ENCODE peak calls at places on chromosomes 1 and 21, in four cellular contexts. B, R, A and E are unnamed samples. For H3K4me1, the result is how much of the 10 kb centered on the place peaks cover.

GRCh38 chr21:36396314-36396713 is 11.1 kb downstream of the CHAF1B start:
- DNase-seq in A (no peak), R (no peak), B (no peak), E (no peak)

GRCh38 chr1:64828829-64829228 is 84.0 kb downstream of the RAVER2 start:
- DNase-seq in B (no peak), R (no peak), A (no peak), E (no peak)

GRCh38 chr1:175842545-175842944 is 99.2 kb upstream of the TNR start:
- DNase-seq in B (no peak), A (no peak), R (no peak), E (no peak)

GRCh38 chr1:175548774-175549173 is 194.6 kb downstream of the TNR start:
- DNase-seq in B (no peak), A (no peak), R (no peak), E (no peak)

GRCh38 chr1:169360415-169360814 is 7.2 kb downstream of the NME7 start:
- DNase-seq in A (no peak), R (no peak), B (no peak), E (no peak)

GRCh38 chr1:172326171-172326570 is 94.3 kb upstream of the C1orf105 start:
- DNase-seq in R (no peak), B (no peak), A (no peak), E (no peak)

GRCh38 chr1:178768423-178768822 is 43.4 kb downstream of the RALGPS2 start:
- DNase-seq in A (peak), R (peak), B (no peak), E (no peak)

GRCh38 chr21:27570306-27570868 is 603.5 kb upstream of the ADAMTS5 start:
- DNase-seq in R (no peak), B (no peak), A (no peak), E (no peak)

GRCh38 chr1:227891955-227892871 is 55.5 kb downstream of the WNT9A start:
- DNase-seq in R (no peak), B (no peak), A (no peak), E (no peak)

GRCh38 chr1:45954401-45954847 is 151.0 kb downstream of the MAST2 start:
- DNase-seq in B (no peak), R (peak), A (no peak), E (peak)

GRCh38 chr1:53153752-53154151 is 11.3 kb upstream of the SLC1A7 start:
- DNase-seq in B (no peak), R (no peak), A (no peak), E (no peak)

GRCh38 chr1:30184393-30185141 is 538.8 kb downstream of the MATN1 start:
- DNase-seq in R (no peak), A (peak), B (no peak), E (no peak)

GRCh38 chr1:39646232-39647081 is 7.0 kb upstream of the HEYL start:
- DNase-seq in B (no peak), R (no peak), A (peak), E (no peak)

GRCh38 chr1:109248444-109248796 is 919 bp upstream of the CELSR2 start:
- DNase-seq in B (no peak), R (no peak), A (no peak), E (no peak)

GRCh38 chr21:44329086-44329889 is 9.9 kb downstream of the CFAP410 start:
- DNase-seq in A (no peak), R (no peak), B (no peak), E (no peak)

GRCh38 chr1:117237701-117238413 is 27.1 kb upstream of the VTCN1 start:
- DNase-seq in R (no peak), B (no peak), A (no peak), E (no peak)

GRCh38 chr1:226656601-226657277 is 82.3 kb downstream of the ITPKB start:
- DNase-seq in B (no peak), R (no peak), A (no peak), E (no peak)

GRCh38 chr1:3534803-3535637 is 76.3 kb downstream of the MEGF6 start:
- DNase-seq in R (no peak), A (no peak), B (no peak), E (no peak)

GRCh38 chr1:71930526-71930925 is 351.8 kb downstream of the NEGR1 start:
- DNase-seq in A (no peak), B (no peak), R (no peak), E (no peak)

GRCh38 chr1:223639333-223639749 is 26.2 kb downstream of the CAPN8 start:
- DNase-seq in A (no peak), R (no peak), B (no peak), E (no peak)

GRCh38 chr1:87524021-87524754 is 195.5 kb downstream of the LMO4 start:
- DNase-seq in B (no peak), A (no peak), R (no peak), E (no peak)

GRCh38 chr1:206687915-206688442 is 3.3 kb downstream of the MAPKAPK2 start:
- DNase-seq in B (peak), R (no peak), A (peak), E (no peak)

GRCh38 chr1:193156117-193156825 is 30.1 kb downstream of the B3GALT2 start:
- DNase-seq in B (no peak), A (no peak), R (no peak), E (no peak)

GRCh38 chr1:214427871-214428277 is 123.5 kb downstream of the PTPN14 start:
- DNase-seq in B (no peak), A (no peak), R (peak), E (peak)

GRCh38 chr1:39671433-39671792 is 494 bp downstream of the NT5C1A start:
- DNase-seq in R (no peak), A (peak), B (no peak), E (no peak)

GRCh38 chr1:116738673-116739370 is 15.4 kb upstream of the CD2 start:
- DNase-seq in A (no peak), B (no peak), R (no peak), E (no peak)

GRCh38 chr1:226814751-226815496 is 55.5 kb upstream of the PSEN2 start:
- DNase-seq in B (no peak), R (no peak), A (no peak), E (peak)

GRCh38 chr1:61101461-61102440 is 19.4 kb downstream of the NFIA start:
- DNase-seq in A (no peak), R (no peak), B (no peak), E (no peak)

GRCh38 chr1:29698033-29698432 is 461.7 kb downstream of the PTPRU start:
- DNase-seq in A (peak), R (peak), B (no peak), E (peak)

GRCh38 chr1:77857557-77857956 is 30.9 kb upstream of the NEXN start:
- DNase-seq in R (no peak), B (no peak), A (no peak), E (no peak)

GRCh38 chr1:221888218-221888617 is 146.3 kb upstream of the DUSP10 start:
- DNase-seq in A (no peak), R (no peak), B (no peak), E (no peak)

GRCh38 chr1:221892301-221892830 is 150.5 kb upstream of the DUSP10 start:
- DNase-seq in R (no peak), A (no peak), B (no peak), E (no peak)

GRCh38 chr1:221887758-221888157 is 145.9 kb upstream of the DUSP10 start:
- DNase-seq in B (no peak), R (no peak), A (no peak), E (no peak)

GRCh38 chr1:221888801-221889200 is 146.9 kb upstream of the DUSP10 start:
- DNase-seq in B (no peak), A (no peak), R (no peak), E (no peak)

GRCh38 chr1:221891708-221892107 is 149.8 kb upstream of the DUSP10 start:
- DNase-seq in B (no peak), A (no peak), R (no peak), E (no peak)
- TF ChIP-seq EP300 in B (no peak), A (no peak), R (no peak), E (no peak)

GRCh38 chr1:201282931-201283829 is at the start of gene PKP1:
- DNase-seq in B (no peak), R (no peak), A (no peak), E (no peak)
- H3K4me2 ChIP-seq in B (peak), R (peak), A (no peak), E (no peak)

DNA sequence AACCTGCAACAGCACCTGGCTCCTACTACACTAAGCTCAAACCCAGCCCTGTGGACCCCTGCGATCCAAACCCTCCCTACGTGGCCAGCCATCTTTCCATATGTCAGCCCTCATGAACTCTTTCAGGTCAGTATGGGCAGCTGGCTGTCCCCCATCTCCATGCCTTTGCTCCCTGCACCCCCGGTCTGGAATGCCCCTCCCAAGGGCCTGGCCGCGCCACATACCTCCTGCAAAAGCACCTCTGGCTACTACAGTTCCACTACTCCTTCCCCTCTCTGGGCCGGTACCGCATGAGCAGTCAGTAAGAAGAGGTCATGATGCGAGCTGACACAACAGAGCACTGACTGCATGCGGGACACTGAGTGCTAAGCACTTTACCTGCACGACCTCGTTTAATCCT is 10.0 kb upstream of the TAGLN2 start:
- DNase-seq in R (no peak), A (no peak), B (no peak), E (no peak)
- H3K4me1 ChIP-seq in R (under half), A (under half), B (under half), E (under half)

DNA sequence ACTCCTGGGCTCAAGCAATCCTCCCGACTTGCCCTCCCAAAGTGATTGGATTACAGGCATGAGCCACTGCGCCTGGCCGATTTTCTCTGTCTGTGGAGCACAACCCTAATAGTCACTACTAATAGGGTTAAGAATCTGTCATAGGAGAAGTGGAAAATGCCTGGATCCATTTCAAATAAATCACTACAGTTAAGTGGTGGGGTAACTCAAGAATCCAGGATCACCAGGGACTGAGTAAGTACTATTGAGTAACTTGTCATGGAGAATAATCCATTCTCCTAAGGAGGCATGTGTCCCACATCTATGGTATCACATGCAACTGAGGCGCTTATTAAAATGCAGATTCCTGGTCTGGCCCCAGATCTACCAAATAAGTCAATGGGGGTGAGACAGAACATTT is 53.2 kb downstream of the OPTC start:
- DNase-seq in A (no peak), B (no peak), R (no peak), E (no peak)
- TF ChIP-seq EP300 in A (no peak), B (no peak), R (no peak), E (no peak)